ENCODE peak calls at places on chromosomes 11 and 22, in four cellular contexts. X is stimulated activated CD4-positive, alpha-beta T cell treated with anti-CD3 and anti-CD28 coated beads, Interleukin-1b, Interleukin-23, amount 100 ng/mL, for 24 hours; K is AG08395; M is NAMALWA. W is an unnamed sample.

GRCh38 chr22:42300286-42301071 is 30.0 kb upstream of the TCF20 start:
- DNase-seq in K (no peak), M (peak), X (no peak), W (no peak)

GRCh38 chr11:73246303-73246702 is 25.8 kb upstream of the P2RY6 start:
- DNase-seq in K (no peak), X (no peak), M (no peak), W (no peak)

GRCh38 chr22:20272700-20273099 is 4.6 kb upstream of the RTN4R start:
- DNase-seq in M (no peak), X (no peak), K (no peak), W (no peak)

GRCh38 chr11:9692696-9693095 is 28.8 kb downstream of the SWAP70 start:
- DNase-seq in X (no peak), K (no peak), M (peak), W (no peak)

GRCh38 chr22:31082606-31083376 is 1.7 kb downstream of the SMTN start:
- DNase-seq in X (no peak), K (peak), M (peak), W (no peak)

GRCh38 chr22:42643632-42644421 is 3.4 kb upstream of the ATP5MGL start:
- DNase-seq in M (no peak), X (no peak), K (no peak), W (no peak)

GRCh38 chr22:45226681-45227186 is 14.0 kb downstream of the KIAA0930 start:
- DNase-seq in X (no peak), K (peak), M (no peak), W (no peak)

GRCh38 chr22:37502342-37503182 is 16.4 kb upstream of the MFNG start:
- DNase-seq in M (no peak), K (no peak), X (no peak), W (no peak)

GRCh38 chr22:49738566-49738965 is 89.1 kb downstream of the BRD1 start:
- DNase-seq in M (no peak), X (no peak), K (no peak), W (no peak)

GRCh38 chr11:88266919-88267318 is 70.6 kb downstream of the CTSC start:
- DNase-seq in X (no peak), K (no peak), M (no peak), W (no peak)

GRCh38 chr22:18033204-18033998 is 9.0 kb upstream of the MICAL3 start:
- DNase-seq in M (no peak), X (no peak), K (peak), W (no peak)

GRCh38 chr22:32854351-32854804 is 52.9 kb downstream of the TIMP3 start:
- DNase-seq in X (no peak), M (no peak), K (no peak), W (no peak)

GRCh38 chr11:70129051-70129592 is 51.0 kb downstream of the ANO1 start:
- DNase-seq in M (no peak), X (no peak), K (no peak), W (no peak)

GRCh38 chr22:48060266-48060665 is 1297.8 kb downstream of the TBC1D22A start:
- DNase-seq in X (no peak), M (no peak), K (no peak), W (no peak)

GRCh38 chr11:15603208-15603607 is 488.5 kb downstream of the INSC start:
- DNase-seq in M (no peak), X (no peak), K (no peak), W (no peak)

GRCh38 chr22:45497746-45498145 is 4.9 kb upstream of the FBLN1 start:
- DNase-seq in M (no peak), X (no peak), K (no peak), W (no peak)

GRCh38 chr11:64947202-64947814 is 11.6 kb upstream of the GPHA2 start:
- DNase-seq in X (no peak), K (peak), M (no peak), W (no peak)

GRCh38 chr22:20957118-20957690 is 9.9 kb upstream of the AIFM3 start:
- DNase-seq in K (peak), M (no peak), X (no peak), W (no peak)

GRCh38 chr22:17874231-17874630 is 100.0 kb upstream of the BID start:
- DNase-seq in X (no peak), M (no peak), K (no peak), W (no peak)

GRCh38 chr11:21514298-21514697 is 678.6 kb upstream of the ANO5 start:
- DNase-seq in X (no peak), M (peak), K (no peak), W (no peak)

GRCh38 chr11:2178906-2179494 is 7.4 kb upstream of the TH start:
- DNase-seq in K (peak), M (no peak), X (no peak), W (peak)

GRCh38 chr11:77289737-77290136 is 11.7 kb downstream of the GDPD4 start:
- DNase-seq in M (no peak), X (no peak), K (no peak), W (no peak)

GRCh38 chr11:34269694-34270245 is 88.0 kb downstream of the ABTB2 start:
- DNase-seq in X (no peak), M (no peak), K (no peak), W (no peak)

GRCh38 chr11:65606876-65607613 is 7.0 kb downstream of the MAP3K11 start:
- DNase-seq in K (peak), M (peak), X (no peak), W (no peak)

GRCh38 chr11:93740802-93741093 is 547 bp downstream of the TAF1D start:
- DNase-seq in K (peak), X (peak), M (peak), W (no peak)

GRCh38 chr11:65505434-65506315 is 6.8 kb downstream of the MALAT1 start:
- DNase-seq in K (no peak), M (peak), X (no peak), W (no peak)

GRCh38 chr11:112174789-112175595 is at the start of gene BCO2:
- DNase-seq in X (no peak), M (peak), K (peak), W (no peak)

GRCh38 chr11:73012121-73012863 is 129.8 kb downstream of the FCHSD2 start:
- DNase-seq in X (no peak), M (no peak), K (peak), W (no peak)

GRCh38 chr11:61266602-61267001 is 25.6 kb downstream of the PGA5 start:
- DNase-seq in X (no peak), K (peak), M (no peak), W (no peak)

GRCh38 chr11:38182126-38182907 is 1584.3 kb upstream of the RAG2 start:
- DNase-seq in M (no peak), K (no peak), X (no peak), W (no peak)

GRCh38 chr11:86594746-86595145 is 77.7 kb downstream of the ME3 start:
- DNase-seq in X (no peak), M (no peak), K (no peak), W (peak)

GRCh38 chr11:68361702-68362101 is 49.3 kb downstream of the LRP5 start:
- DNase-seq in M (no peak), K (no peak), X (no peak), W (no peak)